ENCODE peak calls at places on chromosome 11, in four cellular contexts. T is sciatic nerve, Y is kidney tubule cell, J is activated T-cell treated with anti-CD3 and anti-CD28 coated beads for 1 hour. F is an unnamed sample.

GRCh38 chr11:110340427-110340826 is 44.0 kb upstream of the RDX start:
- DNase-seq in Y (no peak), J (no peak), T (no peak), F (no peak)

GRCh38 chr11:39668640-39669039 is 1790.8 kb downstream of the LRRC4C start:
- DNase-seq in J (no peak), Y (peak), T (no peak), F (no peak)

GRCh38 chr11:111960916-111961315 is 23.8 kb downstream of the DIXDC1 start:
- DNase-seq in J (no peak), T (no peak), Y (peak), F (no peak)

GRCh38 chr11:122198291-122198983 is 82.4 kb upstream of the BLID start:
- DNase-seq in T (no peak), Y (no peak), J (no peak), F (no peak)

GRCh38 chr11:123480290-123480815 is 50.3 kb downstream of the GRAMD1B start:
- DNase-seq in J (no peak), T (no peak), Y (no peak), F (no peak)

GRCh38 chr11:72369786-72370185 is 64.5 kb downstream of the CLPB start:
- DNase-seq in Y (no peak), T (no peak), J (no peak), F (no peak)

GRCh38 chr11:88411265-88411664 is 73.7 kb upstream of the CTSC start:
- DNase-seq in J (no peak), T (no peak), Y (peak), F (no peak)

GRCh38 chr11:62860835-62861563 is 19.7 kb upstream of the SLC3A2 start:
- DNase-seq in J (no peak), Y (no peak), T (no peak), F (no peak)

GRCh38 chr11:113241190-113242051 is 73.0 kb upstream of the TTC12 start:
- DNase-seq in Y (no peak), T (no peak), J (no peak), F (no peak)

GRCh38 chr11:7385532-7385931 is 99.8 kb upstream of the OLFML1 start:
- DNase-seq in Y (no peak), T (no peak), J (no peak), F (no peak)

GRCh38 chr11:57294225-57295131 is 30.3 kb downstream of the TNKS1BP1 start:
- DNase-seq in Y (peak), T (no peak), J (no peak), F (no peak)

GRCh38 chr11:46489668-46490560 is 98.3 kb upstream of the CHRM4 start:
- DNase-seq in J (peak), Y (peak), T (no peak), F (no peak)

GRCh38 chr11:43788394-43788793 is 92.2 kb upstream of the ALKBH3 start:
- DNase-seq in Y (no peak), J (no peak), T (no peak), F (no peak)

GRCh38 chr11:61618991-61619390 is 38.1 kb upstream of the SYT7 start:
- DNase-seq in Y (no peak), T (no peak), J (no peak), F (no peak)

GRCh38 chr11:27571151-27571840 is 64.7 kb upstream of the LIN7C start:
- DNase-seq in Y (no peak), J (no peak), T (no peak), F (peak)

GRCh38 chr11:123325535-123325934 is 104.5 kb upstream of the GRAMD1B start:
- DNase-seq in Y (peak), T (no peak), J (no peak), F (no peak)

GRCh38 chr11:6682936-6683861 is at the start of gene MRPL17:
- DNase-seq in J (peak), Y (peak), T (peak), F (peak)

GRCh38 chr11:43561832-43562231 is 118.7 kb upstream of the HSD17B12 start:
- DNase-seq in J (no peak), Y (no peak), T (no peak), F (no peak)

GRCh38 chr11:34633990-34634725 is 13.3 kb downstream of the EHF start:
- DNase-seq in J (no peak), T (no peak), Y (peak), F (no peak)

F was measured in amniotic stem cell.